ENCODE peak calls at places on chromosomes 11 and 22, in seven cellular contexts. K, V, Z, N, J, X and E are unnamed samples.

GRCh38 chr11:87736928-87737327 is 438.3 kb downstream of the RAB38 start:
- DNase-seq in K (no peak), V (no peak), Z (no peak), N (no peak), J (no peak), X (no peak), E (no peak)

GRCh38 chr11:113952588-113952987 is 22.3 kb upstream of the HTR3A start:
- DNase-seq in K (no peak), V (no peak), Z (no peak), N (no peak), J (no peak), X (no peak), E (no peak)

GRCh38 chr11:76599041-76600013 is 71.2 kb downstream of the LRRC32 start:
- DNase-seq in K (no peak), V (peak; percentile 36), Z (no peak), N (no peak), J (peak; percentile 72), X (no peak), E (no peak)

GRCh38 chr11:46367244-46367915 is 14.1 kb upstream of the MDK start:
- DNase-seq in K (peak; percentile 84), V (peak; percentile 57), Z (peak; percentile 61), N (no peak), J (peak; percentile 28), X (peak; percentile 84), E (peak; percentile 40)

GRCh38 chr11:93005239-93005638 is 35.8 kb downstream of the MTNR1B start:
- DNase-seq in K (no peak), V (peak; percentile 21), Z (no peak), N (no peak), J (peak; percentile 14), X (no peak), E (no peak)

GRCh38 chr11:125300791-125301218 is 136.3 kb downstream of the PKNOX2 start:
- DNase-seq in K (no peak), V (peak; percentile 89), Z (no peak), N (peak; percentile 67), J (peak; percentile 74), X (no peak), E (peak; percentile 73)

GRCh38 chr11:94272738-94273313 is 31.6 kb upstream of the IZUMO1R start:
- DNase-seq in K (no peak), V (no peak), Z (no peak), N (no peak), J (no peak), X (no peak), E (no peak)

GRCh38 chr11:2127357-2127971 is 11.7 kb downstream of the IGF2 start:
- DNase-seq in K (no peak), V (no peak), Z (no peak), N (no peak), J (no peak), X (no peak), E (no peak)

GRCh38 chr11:44784438-44784760 is 57.6 kb downstream of the TSPAN18 start:
- DNase-seq in K (no peak), V (no peak), Z (no peak), N (no peak), J (no peak), X (no peak), E (no peak)

GRCh38 chr22:20580179-20580578 is 72.8 kb downstream of the MED15 start:
- DNase-seq in K (no peak), V (no peak), Z (no peak), N (no peak), J (no peak), X (no peak), E (no peak)

GRCh38 chr11:123480290-123480815 is 50.3 kb downstream of the GRAMD1B start:
- DNase-seq in K (no peak), V (no peak), Z (no peak), N (no peak), J (no peak), X (no peak), E (no peak)

GRCh38 chr11:8809605-8810272 is 101.2 kb upstream of the AKIP1 start:
- DNase-seq in K (no peak), V (no peak), Z (no peak), N (no peak), J (no peak), X (no peak), E (no peak)

GRCh38 chr11:77212314-77213007 is 84.4 kb downstream of the MYO7A start:
- DNase-seq in K (no peak), V (no peak), Z (no peak), N (no peak), J (no peak), X (no peak), E (no peak)

GRCh38 chr11:131858495-131858894 is 488.1 kb downstream of the NTM start:
- DNase-seq in K (no peak), V (no peak), Z (no peak), N (no peak), J (no peak), X (no peak), E (no peak)

GRCh38 chr11:72078477-72078876 is 1.9 kb downstream of the NUMA1 start:
- DNase-seq in K (no peak), V (no peak), Z (no peak), N (no peak), J (no peak), X (no peak), E (no peak)

GRCh38 chr11:62012451-62013265 is 45.2 kb upstream of the FTH1 start:
- DNase-seq in K (no peak), V (peak; percentile 62), Z (no peak), N (no peak), J (no peak), X (no peak), E (peak; percentile 80)

GRCh38 chr11:72798361-72798760 is 4.5 kb upstream of the STARD10 start:
- DNase-seq in K (no peak), V (no peak), Z (no peak), N (no peak), J (no peak), X (no peak), E (no peak)

GRCh38 chr11:101909087-101909486 is 5.7 kb upstream of the CEP126 start:
- DNase-seq in K (no peak), V (no peak), Z (no peak), N (no peak), J (no peak), X (no peak), E (no peak)

GRCh38 chr11:22656128-22656527 is 10.3 kb upstream of the GAS2 start:
- DNase-seq in K (no peak), V (peak; percentile 57), Z (no peak), N (no peak), J (no peak), X (no peak), E (no peak)

GRCh38 chr11:71244116-71244815 is 8.1 kb downstream of the SHANK2 start:
- DNase-seq in K (no peak), V (no peak), Z (no peak), N (no peak), J (no peak), X (no peak), E (no peak)